ENCODE peak calls at places on chromosomes 2 and 18, in four cellular contexts. I is psoas muscle, F is tibial artery, O is kidney. G is an unnamed sample.

GRCh38 chr2:223815186-223815883 is 22.0 kb downstream of the AP1S3 start:
- DNase-seq in I (no peak), F (no peak), O (no peak), G (no peak)

GRCh38 chr2:152037711-152038110 is 61.1 kb downstream of the CACNB4 start:
- DNase-seq in I (peak; percentile 75), F (peak; percentile 39), O (peak; percentile 76), G (peak; percentile 71)

GRCh38 chr2:200025717-200026116 is 70.3 kb downstream of the MAIP1 start:
- DNase-seq in I (no peak), F (no peak), O (no peak), G (no peak)

GRCh38 chr2:72000110-72000509 is 147.6 kb downstream of the CYP26B1 start:
- DNase-seq in I (no peak), F (no peak), O (peak; percentile 42), G (no peak)

GRCh38 chr18:30376515-30376914 is 666.0 kb downstream of the DSC3 start:
- DNase-seq in I (no peak), F (no peak), O (no peak), G (no peak)

GRCh38 chr18:27861539-27861938 is 315.4 kb downstream of the CDH2 start:
- DNase-seq in I (no peak), F (no peak), O (no peak), G (no peak)

GRCh38 chr2:75079575-75079974 is 119.7 kb downstream of the TACR1 start:
- DNase-seq in I (no peak), F (no peak), O (no peak), G (no peak)

GRCh38 chr2:218655751-218656150 is 3.7 kb downstream of the ZNF142 start:
- DNase-seq in I (peak; percentile 86), F (no peak), O (no peak), G (no peak)

GRCh38 chr2:200905618-200906296 is 16.6 kb downstream of the NIF3L1 start:
- DNase-seq in I (peak; percentile 77), F (peak; percentile 29), O (peak; percentile 85), G (peak; percentile 51)

GRCh38 chr2:204849887-204850286 is 304.6 kb downstream of the PARD3B start:
- DNase-seq in I (no peak), F (no peak), O (no peak), G (no peak)

GRCh38 chr2:71685941-71686611 is 232.7 kb downstream of the DYSF start:
- DNase-seq in I (peak; percentile 57), F (no peak), O (peak; percentile 47), G (no peak)

GRCh38 chr2:141707486-141707885 is 423.3 kb downstream of the LRP1B start:
- DNase-seq in I (no peak), F (no peak), O (no peak), G (no peak)

GRCh38 chr2:207951734-207952480 is 73.4 kb downstream of the PLEKHM3 start:
- DNase-seq in I (no peak), F (no peak), O (no peak), G (no peak)

GRCh38 chr2:128868686-128869551 is 550.3 kb upstream of the HS6ST1 start:
- DNase-seq in I (no peak), F (no peak), O (no peak), G (no peak)

GRCh38 chr2:14677039-14677438 is 44.5 kb downstream of the LRATD1 start:
- DNase-seq in I (no peak), F (no peak), O (no peak), G (no peak)

GRCh38 chr2:96148410-96149217 is 3.4 kb upstream of the DUSP2 start:
- DNase-seq in I (peak; percentile 78), F (peak; percentile 42), O (peak; percentile 95), G (peak; percentile 61)

GRCh38 chr18:34330308-34330707 is 105.6 kb upstream of the NOL4 start:
- DNase-seq in I (no peak), F (no peak), O (no peak), G (no peak)

GRCh38 chr18:68944330-68944729 is 146.4 kb downstream of the CCDC102B start:
- DNase-seq in I (no peak), F (no peak), O (no peak), G (no peak)

GRCh38 chr2:85022232-85022631 is 51.3 kb downstream of the KCMF1 start:
- DNase-seq in I (no peak), F (no peak), O (no peak), G (no peak)

DNA sequence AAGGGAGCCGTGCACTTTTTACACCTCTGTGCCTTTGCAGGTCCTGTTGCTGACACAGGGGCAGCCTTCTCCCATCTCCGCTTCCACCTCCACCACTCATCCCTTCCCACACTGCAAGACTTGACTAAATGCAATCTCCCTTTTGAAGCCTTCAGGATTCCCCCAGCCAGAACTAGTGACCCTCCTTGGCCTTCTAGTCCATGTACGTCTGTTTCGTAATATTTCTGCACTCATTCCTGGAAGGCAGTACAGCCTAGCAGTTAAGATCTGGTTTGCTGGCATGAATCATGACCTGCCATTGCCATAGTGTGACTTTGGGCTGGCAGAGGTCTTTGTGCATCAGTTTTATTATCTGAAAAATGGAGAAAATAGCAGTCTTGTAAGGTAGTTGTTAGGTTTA is 36.6 kb downstream of the NCK2 start:
- DNase-seq in I (no peak), F (no peak), O (no peak), G (no peak)
- H3K4me1 ChIP-seq in I (peaks cover 40% of the 10 kb centered on the region), F (peaks cover 32% of the 10 kb centered on the region), O (peaks cover 24% of the 10 kb centered on the region), G (no peaks in the 10 kb centered on the region)

GRCh38 chr2:20471148-20471547 is 24.3 kb downstream of the RHOB start:
- DNase-seq in I (no peak), F (no peak), O (no peak), G (no peak)
- H3K4me1 ChIP-seq in I (peaks cover 13% of the 10 kb centered on the region), F (peaks cover 25% of the 10 kb centered on the region), O (peaks cover 22% of the 10 kb centered on the region), G (no peaks in the 10 kb centered on the region)

GRCh38 chr2:28620371-28620793 is 124.5 kb downstream of the PLB1 start:
- DNase-seq in I (peak; percentile 28), F (no peak), O (peak; percentile 65), G (no peak)

GRCh38 chr2:28617502-28618184 is 121.8 kb downstream of the PLB1 start:
- DNase-seq in I (peak; percentile 15), F (no peak), O (peak; percentile 15), G (no peak)

GRCh38 chr2:28620801-28621171 is 124.9 kb downstream of the PLB1 start:
- DNase-seq in I (peak; percentile 21), F (no peak), O (no peak), G (no peak)

GRCh38 chr2:28618221-28619141 is 122.6 kb downstream of the PLB1 start:
- DNase-seq in I (peak; percentile 44), F (no peak), O (peak; percentile 48), G (no peak)

GRCh38 chr2:28619213-28620196 is 123.6 kb downstream of the PLB1 start:
- DNase-seq in I (peak; percentile 42), F (no peak), O (peak; percentile 15), G (no peak)
- H3K4me1 ChIP-seq in I (peaks cover 27% of the 10 kb centered on the region), F (peaks cover 43% of the 10 kb centered on the region), O (peaks cover 17% of the 10 kb centered on the region), G (peaks cover 9% of the 10 kb centered on the region)

DNA sequence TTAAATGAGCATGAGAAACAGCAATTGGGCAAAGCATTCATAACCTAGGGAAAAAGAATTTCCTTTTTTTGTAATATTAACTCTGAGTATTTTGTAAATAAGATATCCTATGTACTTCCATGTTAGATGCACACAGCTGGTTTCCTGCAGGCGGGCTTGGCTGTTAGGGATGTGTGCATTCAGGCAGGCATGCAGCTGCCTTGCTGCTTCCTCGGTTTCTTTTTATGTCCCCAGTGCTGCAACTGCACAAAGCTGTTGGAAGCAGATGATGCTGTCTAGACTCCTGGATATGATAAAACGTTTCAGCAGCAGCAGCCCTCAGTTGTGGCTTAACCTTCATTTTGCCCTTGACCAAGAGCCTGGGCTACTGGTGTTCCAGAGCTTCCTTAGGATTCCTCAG is 89.5 kb upstream of the EML6 start:
- DNase-seq in I (no peak), F (no peak), O (no peak), G (no peak)
- H3K4me1 ChIP-seq in I (peaks cover 38% of the 10 kb centered on the region), F (peaks cover 24% of the 10 kb centered on the region), O (peaks cover 40% of the 10 kb centered on the region), G (peaks cover 10% of the 10 kb centered on the region)

DNA sequence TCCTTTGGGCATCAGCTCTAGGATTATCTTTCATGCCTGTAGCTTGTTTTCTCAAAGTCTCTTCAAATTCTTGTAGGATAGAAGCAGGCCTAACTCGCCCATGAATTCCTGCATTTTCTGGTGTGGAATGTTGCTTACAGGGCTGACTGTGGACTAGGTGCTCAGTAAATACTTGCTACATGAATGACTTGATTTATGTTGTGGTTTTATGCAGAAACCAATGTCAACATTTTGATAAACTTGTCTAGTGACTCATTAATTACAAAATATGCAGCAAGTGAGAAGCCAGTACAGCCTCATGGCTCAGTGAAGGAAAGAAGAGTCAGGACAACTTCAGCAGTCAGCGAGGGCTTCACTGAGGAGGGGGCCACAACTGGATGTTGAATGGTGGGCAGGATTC is 110.6 kb upstream of the SIX2 start:
- DNase-seq in I (no peak), F (no peak), O (no peak), G (no peak)
- H3K4me1 ChIP-seq in I (no peaks in the 10 kb centered on the region), F (no peaks in the 10 kb centered on the region), O (no peaks in the 10 kb centered on the region), G (no peaks in the 10 kb centered on the region)

GRCh38 chr2:10303634-10304378 is 1.1 kb downstream of the HPCAL1 start:
- DNase-seq in I (peak; percentile 68), F (no peak), O (peak; percentile 86), G (peak; percentile 65)
- H3K4me1 ChIP-seq in I (no peaks in the 10 kb centered on the region), F (peaks cover 30% of the 10 kb centered on the region), O (peaks cover 31% of the 10 kb centered on the region), G (peaks cover 5% of the 10 kb centered on the region)

DNA sequence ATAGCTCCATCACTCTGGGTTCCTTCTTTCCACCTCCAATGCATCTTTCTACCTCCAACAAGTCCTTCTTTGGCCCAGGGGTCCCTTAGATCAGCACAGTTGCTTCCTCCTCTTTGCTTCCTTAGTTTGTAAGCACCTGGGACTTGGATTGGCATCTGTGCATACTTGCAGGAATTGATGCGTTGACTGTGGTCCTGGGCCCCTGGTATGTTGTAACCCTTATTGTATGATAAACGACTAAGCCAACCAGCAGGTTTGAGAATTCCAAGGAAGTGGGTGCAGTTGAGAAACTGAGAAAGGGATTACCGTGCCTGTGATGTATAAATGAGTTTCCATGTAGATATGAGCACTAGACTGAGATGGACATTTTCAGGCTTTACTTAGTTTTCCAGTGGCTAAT is 55.9 kb downstream of the ARHGAP28 start:
- DNase-seq in I (no peak), F (no peak), O (no peak), G (no peak)
- H3K4me1 ChIP-seq in I (peaks cover 11% of the 10 kb centered on the region), F (no peaks in the 10 kb centered on the region), O (peaks cover 11% of the 10 kb centered on the region), G (peaks cover 6% of the 10 kb centered on the region)

GRCh38 chr2:46847726-46848421 is 67.7 kb downstream of the MCFD2 start:
- DNase-seq in I (no peak), F (peak; percentile 32), O (peak; percentile 65), G (no peak)
- H3K4me1 ChIP-seq in I (peaks cover 61% of the 10 kb centered on the region), F (peaks cover 61% of the 10 kb centered on the region), O (peaks cover 49% of the 10 kb centered on the region), G (peaks cover 59% of the 10 kb centered on the region)

GRCh38 chr2:67566292-67566691 is 169.2 kb downstream of the ETAA1 start:
- DNase-seq in I (no peak), F (no peak), O (no peak), G (no peak)
- H3K4me1 ChIP-seq in I (peaks cover 4% of the 10 kb centered on the region), F (no peaks in the 10 kb centered on the region), O (no peaks in the 10 kb centered on the region), G (no peaks in the 10 kb centered on the region)

DNA sequence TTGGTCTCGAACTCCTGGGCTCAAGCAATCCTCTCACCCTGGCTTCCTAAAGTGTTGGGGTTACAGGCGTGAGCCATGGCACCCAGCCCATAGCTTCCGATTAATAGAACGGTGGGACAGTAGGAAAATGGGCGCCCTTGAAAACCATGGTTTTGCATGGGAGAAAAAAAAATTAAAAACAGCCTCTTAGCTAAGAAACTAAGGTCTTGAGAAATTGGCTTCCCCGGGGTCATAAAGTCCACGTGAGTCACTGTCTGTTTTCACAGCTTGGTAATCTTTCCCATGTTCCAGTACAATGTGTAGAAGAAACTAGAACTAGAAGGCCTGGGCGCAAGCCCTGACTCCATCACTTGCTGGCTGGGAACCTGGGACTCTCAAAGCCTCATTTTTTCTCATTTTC is 20.7 kb downstream of the B3GNT2 start:
- DNase-seq in I (no peak), F (peak; percentile 52), O (no peak), G (peak; percentile 57)
- H3K4me1 ChIP-seq in I (peaks cover 8% of the 10 kb centered on the region), F (peaks cover 64% of the 10 kb centered on the region), O (peaks cover 57% of the 10 kb centered on the region), G (peaks cover 14% of the 10 kb centered on the region)